ENCODE peak calls at places on chromosomes 11 and 22, in eight cellular contexts. One of them, this sample, is unnamed.

GRCh38 chr11:43913829-43914380 is 28.5 kb upstream of the C11orf96 start:
- DNase-seq in brain microvascular endothelial cell: no peak
- DNase-seq in stimulated activated CD4-positive, alpha-beta T cell treated with anti-CD3 and anti-CD28 coated beads, Interleukin-1b, Interleukin-23, amount 100 ng/mL, for 1 hour: no peak
- DNase-seq in ACHN: no peak
- DNase-seq in NCI-H510A: no peak
- DNase-seq in stimulated activated naive CD8-positive, alpha-beta T cell treated with anti-CD3 and anti-CD28 coated beads, Interleukin-15, Interleukin-2, amounts not matched to agents 100 U/mL and 50 U/mL, for 24 hours: no peak
- DNase-seq in stimulated activated CD8-positive, alpha-beta memory T cell treated with anti-CD3 and anti-CD28 coated beads, Interleukin-7, amount 100 ng/mL, for 1 hour: no peak
- DNase-seq in mucosa of descending colon: no peak
- DNase-seq in this sample: no peak

GRCh38 chr11:45092901-45093760 is 53.3 kb upstream of the PRDM11 start:
- DNase-seq in brain microvascular endothelial cell: peak
- DNase-seq in stimulated activated CD4-positive, alpha-beta T cell treated with anti-CD3 and anti-CD28 coated beads, Interleukin-1b, Interleukin-23, amount 100 ng/mL, for 1 hour: no peak
- DNase-seq in ACHN: peak
- DNase-seq in NCI-H510A: no peak
- DNase-seq in stimulated activated naive CD8-positive, alpha-beta T cell treated with anti-CD3 and anti-CD28 coated beads, Interleukin-15, Interleukin-2, amounts not matched to agents 100 U/mL and 50 U/mL, for 24 hours: peak
- DNase-seq in stimulated activated CD8-positive, alpha-beta memory T cell treated with anti-CD3 and anti-CD28 coated beads, Interleukin-7, amount 100 ng/mL, for 1 hour: no peak
- DNase-seq in mucosa of descending colon: no peak
- DNase-seq in this sample: peak

GRCh38 chr22:24304067-24304675 is 33.5 kb downstream of the SPECC1L start:
- DNase-seq in brain microvascular endothelial cell: no peak
- DNase-seq in stimulated activated CD4-positive, alpha-beta T cell treated with anti-CD3 and anti-CD28 coated beads, Interleukin-1b, Interleukin-23, amount 100 ng/mL, for 1 hour: no peak
- DNase-seq in ACHN: no peak
- DNase-seq in NCI-H510A: no peak
- DNase-seq in stimulated activated naive CD8-positive, alpha-beta T cell treated with anti-CD3 and anti-CD28 coated beads, Interleukin-15, Interleukin-2, amounts not matched to agents 100 U/mL and 50 U/mL, for 24 hours: no peak
- DNase-seq in stimulated activated CD8-positive, alpha-beta memory T cell treated with anti-CD3 and anti-CD28 coated beads, Interleukin-7, amount 100 ng/mL, for 1 hour: no peak
- DNase-seq in mucosa of descending colon: no peak
- DNase-seq in this sample: no peak

GRCh38 chr11:4453118-4453517 is 4.0 kb downstream of the OR52K2 start:
- DNase-seq in brain microvascular endothelial cell: no peak
- DNase-seq in stimulated activated CD4-positive, alpha-beta T cell treated with anti-CD3 and anti-CD28 coated beads, Interleukin-1b, Interleukin-23, amount 100 ng/mL, for 1 hour: no peak
- DNase-seq in ACHN: no peak
- DNase-seq in NCI-H510A: no peak
- DNase-seq in stimulated activated naive CD8-positive, alpha-beta T cell treated with anti-CD3 and anti-CD28 coated beads, Interleukin-15, Interleukin-2, amounts not matched to agents 100 U/mL and 50 U/mL, for 24 hours: no peak
- DNase-seq in stimulated activated CD8-positive, alpha-beta memory T cell treated with anti-CD3 and anti-CD28 coated beads, Interleukin-7, amount 100 ng/mL, for 1 hour: no peak
- DNase-seq in mucosa of descending colon: no peak
- DNase-seq in this sample: no peak

GRCh38 chr22:23783496-23784167 is 3.1 kb upstream of the SMARCB1 start:
- DNase-seq in brain microvascular endothelial cell: no peak
- DNase-seq in stimulated activated CD4-positive, alpha-beta T cell treated with anti-CD3 and anti-CD28 coated beads, Interleukin-1b, Interleukin-23, amount 100 ng/mL, for 1 hour: no peak
- DNase-seq in ACHN: no peak
- DNase-seq in NCI-H510A: no peak
- DNase-seq in stimulated activated naive CD8-positive, alpha-beta T cell treated with anti-CD3 and anti-CD28 coated beads, Interleukin-15, Interleukin-2, amounts not matched to agents 100 U/mL and 50 U/mL, for 24 hours: no peak
- DNase-seq in stimulated activated CD8-positive, alpha-beta memory T cell treated with anti-CD3 and anti-CD28 coated beads, Interleukin-7, amount 100 ng/mL, for 1 hour: no peak
- DNase-seq in mucosa of descending colon: no peak
- DNase-seq in this sample: no peak

GRCh38 chr11:110338684-110339083 is 42.3 kb upstream of the RDX start:
- DNase-seq in brain microvascular endothelial cell: no peak
- DNase-seq in stimulated activated CD4-positive, alpha-beta T cell treated with anti-CD3 and anti-CD28 coated beads, Interleukin-1b, Interleukin-23, amount 100 ng/mL, for 1 hour: no peak
- DNase-seq in ACHN: no peak
- DNase-seq in NCI-H510A: no peak
- DNase-seq in stimulated activated naive CD8-positive, alpha-beta T cell treated with anti-CD3 and anti-CD28 coated beads, Interleukin-15, Interleukin-2, amounts not matched to agents 100 U/mL and 50 U/mL, for 24 hours: no peak
- DNase-seq in stimulated activated CD8-positive, alpha-beta memory T cell treated with anti-CD3 and anti-CD28 coated beads, Interleukin-7, amount 100 ng/mL, for 1 hour: no peak
- DNase-seq in mucosa of descending colon: no peak
- DNase-seq in this sample: no peak

GRCh38 chr11:117157507-117157906 is 13.4 kb downstream of the PAFAH1B2 start:
- DNase-seq in brain microvascular endothelial cell: no peak
- DNase-seq in stimulated activated CD4-positive, alpha-beta T cell treated with anti-CD3 and anti-CD28 coated beads, Interleukin-1b, Interleukin-23, amount 100 ng/mL, for 1 hour: no peak
- DNase-seq in ACHN: no peak
- DNase-seq in NCI-H510A: no peak
- DNase-seq in stimulated activated naive CD8-positive, alpha-beta T cell treated with anti-CD3 and anti-CD28 coated beads, Interleukin-15, Interleukin-2, amounts not matched to agents 100 U/mL and 50 U/mL, for 24 hours: no peak
- DNase-seq in stimulated activated CD8-positive, alpha-beta memory T cell treated with anti-CD3 and anti-CD28 coated beads, Interleukin-7, amount 100 ng/mL, for 1 hour: no peak
- DNase-seq in mucosa of descending colon: no peak
- DNase-seq in this sample: no peak

GRCh38 chr11:19218801-19219460 is 17.1 kb upstream of the CSRP3 start:
- DNase-seq in brain microvascular endothelial cell: no peak
- DNase-seq in stimulated activated CD4-positive, alpha-beta T cell treated with anti-CD3 and anti-CD28 coated beads, Interleukin-1b, Interleukin-23, amount 100 ng/mL, for 1 hour: no peak
- DNase-seq in ACHN: no peak
- DNase-seq in NCI-H510A: peak
- DNase-seq in stimulated activated naive CD8-positive, alpha-beta T cell treated with anti-CD3 and anti-CD28 coated beads, Interleukin-15, Interleukin-2, amounts not matched to agents 100 U/mL and 50 U/mL, for 24 hours: no peak
- DNase-seq in stimulated activated CD8-positive, alpha-beta memory T cell treated with anti-CD3 and anti-CD28 coated beads, Interleukin-7, amount 100 ng/mL, for 1 hour: no peak
- DNase-seq in mucosa of descending colon: peak
- DNase-seq in this sample: no peak

GRCh38 chr11:27485930-27486773 is 13.6 kb upstream of the LGR4 start:
- DNase-seq in brain microvascular endothelial cell: peak
- DNase-seq in stimulated activated CD4-positive, alpha-beta T cell treated with anti-CD3 and anti-CD28 coated beads, Interleukin-1b, Interleukin-23, amount 100 ng/mL, for 1 hour: no peak
- DNase-seq in ACHN: peak
- DNase-seq in NCI-H510A: no peak
- DNase-seq in stimulated activated naive CD8-positive, alpha-beta T cell treated with anti-CD3 and anti-CD28 coated beads, Interleukin-15, Interleukin-2, amounts not matched to agents 100 U/mL and 50 U/mL, for 24 hours: peak
- DNase-seq in stimulated activated CD8-positive, alpha-beta memory T cell treated with anti-CD3 and anti-CD28 coated beads, Interleukin-7, amount 100 ng/mL, for 1 hour: no peak
- DNase-seq in mucosa of descending colon: peak
- DNase-seq in this sample: peak

GRCh38 chr11:2264366-2265011 is 5.9 kb downstream of the ASCL2 start:
- DNase-seq in brain microvascular endothelial cell: no peak
- DNase-seq in stimulated activated CD4-positive, alpha-beta T cell treated with anti-CD3 and anti-CD28 coated beads, Interleukin-1b, Interleukin-23, amount 100 ng/mL, for 1 hour: no peak
- DNase-seq in ACHN: no peak
- DNase-seq in NCI-H510A: no peak
- DNase-seq in stimulated activated naive CD8-positive, alpha-beta T cell treated with anti-CD3 and anti-CD28 coated beads, Interleukin-15, Interleukin-2, amounts not matched to agents 100 U/mL and 50 U/mL, for 24 hours: no peak
- DNase-seq in stimulated activated CD8-positive, alpha-beta memory T cell treated with anti-CD3 and anti-CD28 coated beads, Interleukin-7, amount 100 ng/mL, for 1 hour: no peak
- DNase-seq in mucosa of descending colon: no peak
- DNase-seq in this sample: no peak

GRCh38 chr11:113014262-113014661 is 53.0 kb downstream of the NCAM1 start:
- DNase-seq in brain microvascular endothelial cell: no peak
- DNase-seq in stimulated activated CD4-positive, alpha-beta T cell treated with anti-CD3 and anti-CD28 coated beads, Interleukin-1b, Interleukin-23, amount 100 ng/mL, for 1 hour: no peak
- DNase-seq in ACHN: no peak
- DNase-seq in NCI-H510A: peak
- DNase-seq in stimulated activated naive CD8-positive, alpha-beta T cell treated with anti-CD3 and anti-CD28 coated beads, Interleukin-15, Interleukin-2, amounts not matched to agents 100 U/mL and 50 U/mL, for 24 hours: no peak
- DNase-seq in stimulated activated CD8-positive, alpha-beta memory T cell treated with anti-CD3 and anti-CD28 coated beads, Interleukin-7, amount 100 ng/mL, for 1 hour: no peak
- DNase-seq in mucosa of descending colon: no peak
- DNase-seq in this sample: no peak

GRCh38 chr22:24247011-24247507 is 2.2 kb upstream of the GGT5 start:
- DNase-seq in brain microvascular endothelial cell: no peak
- DNase-seq in stimulated activated CD4-positive, alpha-beta T cell treated with anti-CD3 and anti-CD28 coated beads, Interleukin-1b, Interleukin-23, amount 100 ng/mL, for 1 hour: no peak
- DNase-seq in ACHN: no peak
- DNase-seq in NCI-H510A: no peak
- DNase-seq in stimulated activated naive CD8-positive, alpha-beta T cell treated with anti-CD3 and anti-CD28 coated beads, Interleukin-15, Interleukin-2, amounts not matched to agents 100 U/mL and 50 U/mL, for 24 hours: no peak
- DNase-seq in stimulated activated CD8-positive, alpha-beta memory T cell treated with anti-CD3 and anti-CD28 coated beads, Interleukin-7, amount 100 ng/mL, for 1 hour: no peak
- DNase-seq in mucosa of descending colon: no peak
- DNase-seq in this sample: no peak

GRCh38 chr11:125069008-125069407 is 5.9 kb downstream of the SLC37A2 start:
- DNase-seq in brain microvascular endothelial cell: no peak
- DNase-seq in stimulated activated CD4-positive, alpha-beta T cell treated with anti-CD3 and anti-CD28 coated beads, Interleukin-1b, Interleukin-23, amount 100 ng/mL, for 1 hour: no peak
- DNase-seq in ACHN: no peak
- DNase-seq in NCI-H510A: no peak
- DNase-seq in stimulated activated naive CD8-positive, alpha-beta T cell treated with anti-CD3 and anti-CD28 coated beads, Interleukin-15, Interleukin-2, amounts not matched to agents 100 U/mL and 50 U/mL, for 24 hours: no peak
- DNase-seq in stimulated activated CD8-positive, alpha-beta memory T cell treated with anti-CD3 and anti-CD28 coated beads, Interleukin-7, amount 100 ng/mL, for 1 hour: no peak
- DNase-seq in mucosa of descending colon: no peak
- DNase-seq in this sample: peak

GRCh38 chr11:6531267-6531752 is 34.2 kb downstream of the DNHD1 start:
- DNase-seq in brain microvascular endothelial cell: peak
- DNase-seq in stimulated activated CD4-positive, alpha-beta T cell treated with anti-CD3 and anti-CD28 coated beads, Interleukin-1b, Interleukin-23, amount 100 ng/mL, for 1 hour: no peak
- DNase-seq in ACHN: peak
- DNase-seq in NCI-H510A: no peak
- DNase-seq in stimulated activated naive CD8-positive, alpha-beta T cell treated with anti-CD3 and anti-CD28 coated beads, Interleukin-15, Interleukin-2, amounts not matched to agents 100 U/mL and 50 U/mL, for 24 hours: no peak
- DNase-seq in stimulated activated CD8-positive, alpha-beta memory T cell treated with anti-CD3 and anti-CD28 coated beads, Interleukin-7, amount 100 ng/mL, for 1 hour: no peak
- DNase-seq in mucosa of descending colon: peak
- DNase-seq in this sample: peak

GRCh38 chr11:3091081-3091845 is 34.0 kb upstream of the CARS1 start:
- DNase-seq in brain microvascular endothelial cell: no peak
- DNase-seq in stimulated activated CD4-positive, alpha-beta T cell treated with anti-CD3 and anti-CD28 coated beads, Interleukin-1b, Interleukin-23, amount 100 ng/mL, for 1 hour: no peak
- DNase-seq in ACHN: no peak
- DNase-seq in NCI-H510A: no peak
- DNase-seq in stimulated activated naive CD8-positive, alpha-beta T cell treated with anti-CD3 and anti-CD28 coated beads, Interleukin-15, Interleukin-2, amounts not matched to agents 100 U/mL and 50 U/mL, for 24 hours: no peak
- DNase-seq in stimulated activated CD8-positive, alpha-beta memory T cell treated with anti-CD3 and anti-CD28 coated beads, Interleukin-7, amount 100 ng/mL, for 1 hour: no peak
- DNase-seq in mucosa of descending colon: no peak
- DNase-seq in this sample: no peak

GRCh38 chr22:20116376-20116950 is 559 bp downstream of the RANBP1 start:
- DNase-seq in brain microvascular endothelial cell: no peak
- DNase-seq in stimulated activated CD4-positive, alpha-beta T cell treated with anti-CD3 and anti-CD28 coated beads, Interleukin-1b, Interleukin-23, amount 100 ng/mL, for 1 hour: no peak
- DNase-seq in ACHN: no peak
- DNase-seq in NCI-H510A: no peak
- DNase-seq in stimulated activated naive CD8-positive, alpha-beta T cell treated with anti-CD3 and anti-CD28 coated beads, Interleukin-15, Interleukin-2, amounts not matched to agents 100 U/mL and 50 U/mL, for 24 hours: no peak
- DNase-seq in stimulated activated CD8-positive, alpha-beta memory T cell treated with anti-CD3 and anti-CD28 coated beads, Interleukin-7, amount 100 ng/mL, for 1 hour: no peak
- DNase-seq in mucosa of descending colon: peak
- DNase-seq in this sample: no peak

GRCh38 chr11:18618341-18619025 is 15.7 kb downstream of the SPTY2D1 start:
- DNase-seq in brain microvascular endothelial cell: peak
- DNase-seq in stimulated activated CD4-positive, alpha-beta T cell treated with anti-CD3 and anti-CD28 coated beads, Interleukin-1b, Interleukin-23, amount 100 ng/mL, for 1 hour: no peak
- DNase-seq in ACHN: no peak
- DNase-seq in NCI-H510A: no peak
- DNase-seq in stimulated activated naive CD8-positive, alpha-beta T cell treated with anti-CD3 and anti-CD28 coated beads, Interleukin-15, Interleukin-2, amounts not matched to agents 100 U/mL and 50 U/mL, for 24 hours: no peak
- DNase-seq in stimulated activated CD8-positive, alpha-beta memory T cell treated with anti-CD3 and anti-CD28 coated beads, Interleukin-7, amount 100 ng/mL, for 1 hour: no peak
- DNase-seq in mucosa of descending colon: no peak
- DNase-seq in this sample: no peak

GRCh38 chr11:94504689-94505293 is 7.5 kb upstream of the C11orf97 start:
- DNase-seq in brain microvascular endothelial cell: peak
- DNase-seq in stimulated activated CD4-positive, alpha-beta T cell treated with anti-CD3 and anti-CD28 coated beads, Interleukin-1b, Interleukin-23, amount 100 ng/mL, for 1 hour: no peak
- DNase-seq in ACHN: peak
- DNase-seq in NCI-H510A: no peak
- DNase-seq in stimulated activated naive CD8-positive, alpha-beta T cell treated with anti-CD3 and anti-CD28 coated beads, Interleukin-15, Interleukin-2, amounts not matched to agents 100 U/mL and 50 U/mL, for 24 hours: no peak
- DNase-seq in stimulated activated CD8-positive, alpha-beta memory T cell treated with anti-CD3 and anti-CD28 coated beads, Interleukin-7, amount 100 ng/mL, for 1 hour: no peak
- DNase-seq in mucosa of descending colon: peak
- DNase-seq in this sample: peak

GRCh38 chr22:44354288-44354687 is 41.5 kb upstream of the SHISAL1 start:
- DNase-seq in brain microvascular endothelial cell: no peak
- DNase-seq in stimulated activated CD4-positive, alpha-beta T cell treated with anti-CD3 and anti-CD28 coated beads, Interleukin-1b, Interleukin-23, amount 100 ng/mL, for 1 hour: no peak
- DNase-seq in ACHN: no peak
- DNase-seq in NCI-H510A: no peak
- DNase-seq in stimulated activated naive CD8-positive, alpha-beta T cell treated with anti-CD3 and anti-CD28 coated beads, Interleukin-15, Interleukin-2, amounts not matched to agents 100 U/mL and 50 U/mL, for 24 hours: no peak
- DNase-seq in stimulated activated CD8-positive, alpha-beta memory T cell treated with anti-CD3 and anti-CD28 coated beads, Interleukin-7, amount 100 ng/mL, for 1 hour: no peak
- DNase-seq in mucosa of descending colon: no peak
- DNase-seq in this sample: no peak

GRCh38 chr11:104443387-104443786 is 279.4 kb upstream of the PDGFD start:
- DNase-seq in brain microvascular endothelial cell: no peak
- DNase-seq in stimulated activated CD4-positive, alpha-beta T cell treated with anti-CD3 and anti-CD28 coated beads, Interleukin-1b, Interleukin-23, amount 100 ng/mL, for 1 hour: no peak
- DNase-seq in ACHN: no peak
- DNase-seq in NCI-H510A: no peak
- DNase-seq in stimulated activated naive CD8-positive, alpha-beta T cell treated with anti-CD3 and anti-CD28 coated beads, Interleukin-15, Interleukin-2, amounts not matched to agents 100 U/mL and 50 U/mL, for 24 hours: no peak
- DNase-seq in stimulated activated CD8-positive, alpha-beta memory T cell treated with anti-CD3 and anti-CD28 coated beads, Interleukin-7, amount 100 ng/mL, for 1 hour: no peak
- DNase-seq in mucosa of descending colon: no peak
- DNase-seq in this sample: no peak

GRCh38 chr22:47371263-47372090 is 609.0 kb downstream of the TBC1D22A start:
- DNase-seq in brain microvascular endothelial cell: no peak
- DNase-seq in stimulated activated CD4-positive, alpha-beta T cell treated with anti-CD3 and anti-CD28 coated beads, Interleukin-1b, Interleukin-23, amount 100 ng/mL, for 1 hour: no peak
- DNase-seq in ACHN: no peak
- DNase-seq in NCI-H510A: no peak
- DNase-seq in stimulated activated naive CD8-positive, alpha-beta T cell treated with anti-CD3 and anti-CD28 coated beads, Interleukin-15, Interleukin-2, amounts not matched to agents 100 U/mL and 50 U/mL, for 24 hours: no peak
- DNase-seq in stimulated activated CD8-positive, alpha-beta memory T cell treated with anti-CD3 and anti-CD28 coated beads, Interleukin-7, amount 100 ng/mL, for 1 hour: no peak
- DNase-seq in mucosa of descending colon: no peak
- DNase-seq in this sample: no peak

GRCh38 chr11:72229925-72230763 is 5.6 kb downstream of the INPPL1 start:
- DNase-seq in brain microvascular endothelial cell: no peak
- DNase-seq in stimulated activated CD4-positive, alpha-beta T cell treated with anti-CD3 and anti-CD28 coated beads, Interleukin-1b, Interleukin-23, amount 100 ng/mL, for 1 hour: no peak
- DNase-seq in ACHN: no peak
- DNase-seq in NCI-H510A: no peak
- DNase-seq in stimulated activated naive CD8-positive, alpha-beta T cell treated with anti-CD3 and anti-CD28 coated beads, Interleukin-15, Interleukin-2, amounts not matched to agents 100 U/mL and 50 U/mL, for 24 hours: no peak
- DNase-seq in stimulated activated CD8-positive, alpha-beta memory T cell treated with anti-CD3 and anti-CD28 coated beads, Interleukin-7, amount 100 ng/mL, for 1 hour: no peak
- DNase-seq in mucosa of descending colon: no peak
- DNase-seq in this sample: no peak

GRCh38 chr11:110565344-110565684 is 135.6 kb downstream of the FDX1 start:
- DNase-seq in brain microvascular endothelial cell: peak
- DNase-seq in stimulated activated CD4-positive, alpha-beta T cell treated with anti-CD3 and anti-CD28 coated beads, Interleukin-1b, Interleukin-23, amount 100 ng/mL, for 1 hour: no peak
- DNase-seq in ACHN: no peak
- DNase-seq in NCI-H510A: no peak
- DNase-seq in stimulated activated naive CD8-positive, alpha-beta T cell treated with anti-CD3 and anti-CD28 coated beads, Interleukin-15, Interleukin-2, amounts not matched to agents 100 U/mL and 50 U/mL, for 24 hours: no peak
- DNase-seq in stimulated activated CD8-positive, alpha-beta memory T cell treated with anti-CD3 and anti-CD28 coated beads, Interleukin-7, amount 100 ng/mL, for 1 hour: no peak
- DNase-seq in mucosa of descending colon: no peak
- DNase-seq in this sample: peak

GRCh38 chr11:90171359-90171758 is 36.9 kb downstream of the NAALAD2 start:
- DNase-seq in brain microvascular endothelial cell: no peak
- DNase-seq in stimulated activated CD4-positive, alpha-beta T cell treated with anti-CD3 and anti-CD28 coated beads, Interleukin-1b, Interleukin-23, amount 100 ng/mL, for 1 hour: no peak
- DNase-seq in ACHN: no peak
- DNase-seq in NCI-H510A: no peak
- DNase-seq in stimulated activated naive CD8-positive, alpha-beta T cell treated with anti-CD3 and anti-CD28 coated beads, Interleukin-15, Interleukin-2, amounts not matched to agents 100 U/mL and 50 U/mL, for 24 hours: no peak
- DNase-seq in stimulated activated CD8-positive, alpha-beta memory T cell treated with anti-CD3 and anti-CD28 coated beads, Interleukin-7, amount 100 ng/mL, for 1 hour: no peak
- DNase-seq in mucosa of descending colon: no peak
- DNase-seq in this sample: no peak

GRCh38 chr11:76321340-76321739 is 59.6 kb downstream of the THAP12 start:
- DNase-seq in brain microvascular endothelial cell: no peak
- DNase-seq in stimulated activated CD4-positive, alpha-beta T cell treated with anti-CD3 and anti-CD28 coated beads, Interleukin-1b, Interleukin-23, amount 100 ng/mL, for 1 hour: no peak
- DNase-seq in ACHN: no peak
- DNase-seq in NCI-H510A: no peak
- DNase-seq in stimulated activated naive CD8-positive, alpha-beta T cell treated with anti-CD3 and anti-CD28 coated beads, Interleukin-15, Interleukin-2, amounts not matched to agents 100 U/mL and 50 U/mL, for 24 hours: no peak
- DNase-seq in stimulated activated CD8-positive, alpha-beta memory T cell treated with anti-CD3 and anti-CD28 coated beads, Interleukin-7, amount 100 ng/mL, for 1 hour: no peak
- DNase-seq in mucosa of descending colon: no peak
- DNase-seq in this sample: no peak